ENCODE peak calls at places on chromosome 22, in eight cellular contexts. F, T, O, U, G, Z, V and N are unnamed samples. For H3K4me1 and H3K36me3, the result is how much of the 10 kb centered on the place peaks cover.

GRCh38 chr22:35620624-35621245 is 3.6 kb upstream of the MB start:
- DNase-seq in G (no peak), T (no peak), F (no peak), U (peak), V (no peak), Z (no peak), O (no peak), N (no peak)

GRCh38 chr22:49052023-49052538 is 775.6 kb downstream of the BRD1 start:
- DNase-seq in O (no peak), G (no peak), V (no peak), T (no peak), F (no peak), Z (peak), U (no peak), N (no peak)

GRCh38 chr22:49134076-49134475 is 693.6 kb downstream of the BRD1 start:
- DNase-seq in O (no peak), T (no peak), V (no peak), Z (no peak), F (no peak), G (no peak), U (no peak), N (no peak)

GRCh38 chr22:20569059-20570058 is 61.9 kb downstream of the MED15 start:
- DNase-seq in O (peak), V (no peak), G (no peak), F (peak), Z (no peak), U (no peak), T (peak), N (peak)

GRCh38 chr22:29700949-29701927 is 18.6 kb upstream of the CABP7 start:
- DNase-seq in V (no peak), O (peak), U (peak), G (peak), F (peak), Z (peak), T (no peak), N (no peak)

GRCh38 chr22:33227791-33228190 is 169.6 kb upstream of the SYN3 start:
- DNase-seq in G (no peak), F (no peak), T (no peak), O (no peak), Z (no peak), V (no peak), U (no peak), N (no peak)

GRCh38 chr22:29400576-29400975 is 12.2 kb upstream of the AP1B1 start:
- DNase-seq in G (no peak), U (no peak), Z (no peak), F (no peak), T (no peak), V (no peak), O (no peak), N (peak)

GRCh38 chr22:27075891-27076290 is 418.5 kb downstream of the MIAT start:
- DNase-seq in V (no peak), F (no peak), G (peak), T (no peak), U (no peak), O (no peak), Z (no peak), N (no peak)

GRCh38 chr22:29744902-29745301 is 21.9 kb downstream of the ZMAT5 start:
- DNase-seq in F (no peak), Z (no peak), U (no peak), V (no peak), T (no peak), O (no peak), G (no peak), N (no peak)

DNA sequence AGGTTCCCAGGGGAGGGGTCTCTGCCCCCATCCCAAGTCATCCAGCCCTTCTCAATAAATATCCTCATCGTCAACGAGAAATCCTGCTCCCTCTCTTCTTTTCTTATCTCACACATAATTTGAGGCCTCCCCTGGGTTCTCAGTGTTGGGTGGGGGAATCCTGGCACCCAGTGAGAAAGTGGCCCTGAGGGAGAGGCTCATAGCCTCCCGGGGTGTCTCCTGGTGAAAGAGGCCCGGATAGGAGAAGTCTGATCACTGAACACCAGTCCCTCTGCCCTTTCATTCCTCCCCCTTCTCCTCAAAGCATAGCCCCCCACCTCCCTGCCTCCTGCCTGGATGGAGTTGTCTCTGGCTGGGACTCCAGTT is 35.3 kb downstream of the IGLL5 start:
- DNase-seq in F (no peak), G (no peak), V (no peak), O (no peak), U (no peak), Z (no peak), T (no peak), N (no peak)
- H3K4me1 ChIP-seq in F (under half), G (under half), V (under half), O (under half), U (under half), Z (under half), T (under half), N (under half)

GRCh38 chr22:22884888-22885840 is 2.5 kb upstream of the IGLL5 start:
- DNase-seq in Z (no peak), T (no peak), V (no peak), G (peak), U (no peak), F (no peak), O (no peak), N (peak)
- H3K27ac ChIP-seq in Z (no peak), T (no peak), V (no peak), G (peak), U (no peak), F (no peak), O (no peak), N (no peak)

GRCh38 chr22:41229730-41230398 is 10.9 kb downstream of the CHADL start:
- DNase-seq in O (no peak), T (no peak), V (no peak), F (no peak), G (no peak), U (no peak), Z (no peak), N (no peak)
- H3K36me3 ChIP-seq in O (under half), T (under half), V (half or more), F (half or more), G (under half), U (under half), Z (under half), N (under half)

GRCh38 chr22:46245515-46245914 is 4.6 kb downstream of the CDPF1 start:
- DNase-seq in U (no peak), V (no peak), O (no peak), Z (no peak), F (no peak), G (no peak), T (no peak), N (no peak)

GRCh38 chr22:46250035-46250782 is at the start of gene CDPF1:
- DNase-seq in U (peak), G (peak), T (peak), Z (peak), F (peak), O (peak), V (peak), N (peak)

GRCh38 chr22:46246178-46246577 is 3.9 kb downstream of the CDPF1 start:
- DNase-seq in U (no peak), G (no peak), T (no peak), V (no peak), F (no peak), Z (no peak), O (no peak), N (no peak)

GRCh38 chr22:46244771-46245170 is 5.3 kb downstream of the CDPF1 start:
- DNase-seq in O (no peak), Z (no peak), F (no peak), G (no peak), T (no peak), V (no peak), U (no peak), N (no peak)

GRCh38 chr22:46247443-46247975 is 2.6 kb downstream of the CDPF1 start:
- DNase-seq in F (no peak), G (no peak), Z (no peak), O (no peak), T (no peak), U (no peak), V (no peak), N (no peak)
- H3K4me1 ChIP-seq in F (under half), G (under half), Z (under half), O (under half), T (under half), U (under half), V (half or more), N (under half)

GRCh38 chr22:16807109-16807508 is 18.1 kb downstream of the XKR3 start:
- DNase-seq in G (no peak), O (no peak), F (no peak), T (no peak), V (no peak), Z (no peak), U (no peak), N (no peak)

GRCh38 chr22:16804882-16805281 is 20.3 kb downstream of the XKR3 start:
- DNase-seq in U (no peak), Z (no peak), F (no peak), G (no peak), V (no peak), O (no peak), T (no peak), N (no peak)

GRCh38 chr22:16806401-16806800 is 18.8 kb downstream of the XKR3 start:
- DNase-seq in G (no peak), F (peak), U (peak), Z (no peak), O (no peak), T (no peak), V (no peak), N (no peak)

GRCh38 chr22:16810188-16810802 is 14.9 kb downstream of the XKR3 start:
- DNase-seq in Z (no peak), V (no peak), O (no peak), G (no peak), T (no peak), F (no peak), U (no peak), N (no peak)

DNA sequence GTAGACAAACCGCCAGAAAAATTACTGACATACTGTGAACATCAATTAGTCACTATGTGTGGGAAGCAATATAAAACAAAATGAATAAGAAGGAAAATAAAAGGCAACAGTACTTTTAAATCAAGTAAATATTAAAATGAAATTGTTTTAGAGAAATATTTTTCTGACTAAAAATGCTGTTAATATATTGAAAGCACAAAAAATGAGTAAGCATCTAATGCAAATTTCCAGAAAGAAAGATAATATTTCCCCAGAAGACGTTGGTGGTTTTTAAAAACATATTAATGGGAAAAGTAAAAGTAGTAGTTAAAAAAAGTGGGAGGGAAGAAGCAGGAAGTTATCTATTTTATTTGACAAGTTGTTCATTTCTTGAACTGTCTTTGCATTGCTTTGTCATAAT is 16.5 kb downstream of the XKR3 start:
- DNase-seq in T (no peak), F (no peak), O (no peak), Z (no peak), V (no peak), G (no peak), U (no peak), N (no peak)
- H3K27ac ChIP-seq in T (no peak), F (no peak), O (no peak), Z (no peak), V (no peak), G (no peak), U (no peak), N (no peak)

GRCh38 chr22:30985561-30986208 is 16.6 kb downstream of the TUG1 start:
- DNase-seq in Z (no peak), T (no peak), G (peak), U (peak), V (no peak), F (no peak), O (no peak), N (no peak)

GRCh38 chr22:30989473-30989872 is 20.4 kb downstream of the TUG1 start:
- DNase-seq in U (no peak), G (no peak), O (no peak), Z (no peak), F (no peak), T (no peak), V (no peak), N (no peak)

GRCh38 chr22:30982501-30982900 is 13.4 kb downstream of the TUG1 start:
- DNase-seq in V (no peak), F (no peak), G (no peak), T (no peak), U (no peak), Z (no peak), O (no peak), N (no peak)

GRCh38 chr22:30979932-30980331 is 10.9 kb downstream of the TUG1 start:
- DNase-seq in T (no peak), Z (no peak), U (peak), V (no peak), G (no peak), F (no peak), O (no peak), N (no peak)

DNA sequence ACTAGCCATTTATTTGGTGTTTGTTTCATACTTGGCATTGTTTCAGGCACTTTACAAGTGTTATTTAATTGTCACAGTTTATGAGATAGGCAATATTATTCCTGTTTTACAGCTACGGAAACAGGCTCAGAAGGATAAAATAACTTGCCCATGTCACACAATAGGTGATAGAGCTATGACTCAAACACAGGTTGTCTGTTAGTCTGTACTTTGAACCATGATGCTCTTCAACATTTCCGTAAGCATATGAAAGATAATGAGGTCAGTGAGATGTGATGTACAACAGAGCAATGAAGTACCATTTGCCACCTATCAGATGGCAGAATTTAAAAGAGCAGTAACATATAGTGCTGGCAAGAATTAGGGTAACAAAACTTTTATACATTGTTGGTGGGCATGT is 15.3 kb downstream of the TUG1 start:
- DNase-seq in V (no peak), T (no peak), U (no peak), G (peak), O (no peak), F (no peak), Z (no peak), N (no peak)
- H3K36me3 ChIP-seq in V (under half), T (under half), U (under half), G (under half), O (under half), F (under half), Z (under half), N (under half)

DNA sequence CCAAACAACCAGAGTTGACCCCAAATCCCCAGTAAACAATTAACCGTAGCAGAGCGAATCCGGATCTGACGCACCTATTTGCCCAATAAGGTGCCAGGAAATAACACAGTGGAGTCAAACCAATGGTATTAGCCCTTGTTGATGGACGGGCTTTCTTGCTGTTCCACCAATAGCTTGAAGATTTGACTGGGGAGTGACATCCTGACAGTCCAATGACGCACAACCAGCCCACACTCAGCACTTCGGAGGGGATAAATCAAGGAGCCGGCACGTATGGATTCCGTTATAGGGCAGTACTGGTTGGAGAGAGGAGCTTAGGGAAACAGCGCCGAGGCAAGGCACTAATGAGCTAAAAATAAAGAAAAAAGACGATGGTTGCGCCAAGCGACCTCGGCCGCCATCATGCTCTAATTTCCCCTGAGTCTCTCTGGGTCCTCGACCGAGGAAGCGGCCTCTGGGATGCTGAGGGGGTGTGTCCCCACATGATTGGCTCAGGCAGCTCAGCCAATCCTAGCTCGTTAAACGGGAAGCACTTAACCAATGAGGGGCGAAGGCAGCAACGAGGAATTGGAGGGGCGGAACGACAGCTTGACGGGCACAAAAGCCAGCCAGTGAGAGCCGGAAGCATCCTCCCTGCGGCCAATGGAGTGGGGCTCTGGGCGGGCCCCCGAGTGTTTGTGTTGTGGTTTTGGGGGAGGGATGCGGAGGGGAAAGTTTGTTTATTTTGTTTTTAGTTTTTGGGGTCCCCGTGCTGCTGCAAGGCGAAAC is 49.5 kb downstream of the FAM83F start:
- DNase-seq in F (peak), U (peak), V (peak), O (peak), T (peak), G (peak), Z (peak), N (peak)
- H3K4me1 ChIP-seq in F (under half), U (under half), V (half or more), O (under half), T (under half), G (under half), Z (under half), N (under half)

GRCh38 chr22:38110008-38110862 is at the start of gene BAIAP2L2:
- DNase-seq in U (peak), G (no peak), T (peak), Z (no peak), F (no peak), O (no peak), V (no peak), N (no peak)
- H3K27ac ChIP-seq in U (no peak), G (no peak), T (no peak), Z (no peak), F (no peak), O (no peak), V (peak), N (no peak)

GRCh38 chr22:42829311-42829710 is 27.8 kb downstream of the ARFGAP3 start:
- DNase-seq in O (no peak), F (no peak), Z (no peak), U (no peak), G (no peak), T (no peak), V (no peak), N (no peak)
- H3K36me3 ChIP-seq in O (under half), F (under half), Z (under half), U (under half), G (under half), T (under half), V (half or more), N (half or more)

GRCh38 chr22:21937041-21937820 is 15.4 kb downstream of the PPM1F start:
- DNase-seq in U (no peak), Z (no peak), F (peak), G (no peak), T (no peak), V (no peak), O (no peak), N (no peak)

GRCh38 chr22:21936151-21936778 is 16.4 kb downstream of the PPM1F start:
- DNase-seq in F (peak), O (no peak), G (no peak), T (no peak), Z (peak), U (no peak), V (no peak), N (no peak)

GRCh38 chr22:21938071-21938822 is 14.4 kb downstream of the PPM1F start:
- DNase-seq in V (peak), G (peak), F (peak), O (peak), U (peak), Z (peak), T (peak), N (peak)

GRCh38 chr22:21938906-21939305 is 13.7 kb downstream of the PPM1F start:
- DNase-seq in Z (no peak), F (no peak), T (no peak), U (no peak), O (no peak), V (no peak), G (no peak), N (no peak)

GRCh38 chr22:21937821-21938070 is 14.9 kb downstream of the PPM1F start:
- DNase-seq in O (no peak), T (no peak), U (no peak), V (no peak), F (no peak), G (no peak), Z (no peak), N (no peak)
- H3K4me1 ChIP-seq in O (under half), T (under half), U (under half), V (half or more), F (under half), G (under half), Z (under half), N (under half)